ENCODE peak calls at places on chromosome 13, in eight cellular contexts. W is fibroblast of lung, C is neural crest cell, L is omental fat pad, Y is choroid plexus epithelial cell, F is Panc1, V is tibial artery, M is esophagus muscularis mucosa. K is an unnamed sample.

GRCh38 chr13:78317030-78317429 is 286.3 kb downstream of the POU4F1 start:
- DNase-seq in Y (no peak), M (no peak), F (peak; percentile 1), V (no peak), L (no peak), W (peak; percentile 33), C (no peak), K (no peak)

GRCh38 chr13:67303661-67304333 is 73.7 kb upstream of the PCDH9 start:
- DNase-seq in V (no peak), F (no peak), Y (no peak), L (no peak), M (no peak), C (no peak), W (no peak), K (no peak)

GRCh38 chr13:106752584-106753202 is 184.8 kb upstream of the ARGLU1 start:
- DNase-seq in W (no peak), Y (no peak), F (no peak), L (no peak), M (no peak), V (no peak), C (no peak), K (no peak)

GRCh38 chr13:78978381-78978998 is 319.5 kb upstream of the OBI1 start:
- DNase-seq in L (no peak), M (no peak), Y (peak; percentile 84), C (peak; percentile 60), F (peak; percentile 36), W (peak; percentile 75), V (no peak), K (no peak)

GRCh38 chr13:25901460-25902376 is 150.1 kb downstream of the SHISA2 start:
- DNase-seq in C (no peak), Y (peak; percentile 96), M (no peak), W (peak; percentile 68), L (no peak), F (peak; percentile 18), V (no peak), K (peak; percentile 66)

GRCh38 chr13:97977982-97978381 is 24.5 kb downstream of the IPO5 start:
- DNase-seq in L (no peak), V (no peak), C (no peak), M (no peak), W (no peak), Y (no peak), F (no peak), K (no peak)

GRCh38 chr13:43584711-43585110 is 202.1 kb downstream of the ENOX1 start:
- DNase-seq in W (no peak), M (peak; percentile 87), V (no peak), C (no peak), F (no peak), Y (no peak), L (no peak), K (no peak)

GRCh38 chr13:59247166-59247565 is 916.6 kb downstream of the DIAPH3 start:
- DNase-seq in Y (no peak), V (no peak), F (no peak), C (no peak), W (no peak), L (no peak), M (no peak), K (no peak)

GRCh38 chr13:18212873-18213272 is 968.8 kb downstream of the TUBA3C start:
- DNase-seq in L (no peak), Y (peak; percentile 6), F (no peak), C (no peak), M (no peak), V (peak; percentile 63), W (peak; percentile 9), K (no peak)

GRCh38 chr13:73874460-73874859 is 259.7 kb downstream of the KLF12 start:
- DNase-seq in W (no peak), Y (no peak), F (no peak), C (no peak), V (no peak), L (no peak), M (no peak), K (no peak)

GRCh38 chr13:41196620-41197019 is 2.3 kb upstream of the KBTBD7 start:
- DNase-seq in V (no peak), L (no peak), C (no peak), Y (peak; percentile 43), F (no peak), M (no peak), W (no peak), K (no peak)

GRCh38 chr13:41199526-41199925 is 5.2 kb upstream of the KBTBD7 start:
- DNase-seq in F (no peak), L (no peak), V (no peak), W (no peak), Y (no peak), C (no peak), M (no peak), K (peak; percentile 21)

GRCh38 chr13:41196011-41196410 is 1.6 kb upstream of the KBTBD7 start:
- DNase-seq in C (no peak), W (no peak), F (no peak), L (no peak), Y (no peak), V (no peak), M (no peak), K (no peak)

GRCh38 chr13:41199061-41199460 is 4.7 kb upstream of the KBTBD7 start:
- DNase-seq in W (no peak), M (no peak), L (no peak), F (no peak), V (no peak), Y (no peak), C (no peak), K (no peak)

DNA sequence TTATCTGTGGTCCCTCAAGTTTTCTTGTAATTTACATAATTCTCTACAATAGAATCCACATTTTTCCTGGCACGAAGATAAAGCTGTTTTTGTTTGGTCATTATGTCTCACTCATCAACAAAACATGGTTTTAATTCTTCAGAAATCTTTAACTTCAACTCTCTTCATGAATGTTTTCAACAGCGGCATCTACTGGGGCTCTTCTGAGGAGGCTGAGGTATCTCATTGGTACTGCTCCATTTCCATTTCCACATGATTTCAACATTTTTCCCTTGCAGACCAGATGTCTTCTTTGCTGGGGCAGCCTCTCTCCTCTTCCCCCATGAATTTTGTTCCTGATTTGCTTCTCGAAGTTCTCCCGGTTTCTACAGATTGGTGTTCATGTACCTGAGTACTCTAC is 5.8 kb upstream of the KBTBD7 start:
- DNase-seq in F (no peak), V (no peak), W (no peak), M (no peak), C (no peak), L (no peak), Y (no peak), K (no peak)
- TF ChIP-seq CTCF in F (no peak), V (no peak), W (no peak), M (no peak), C (no peak), L (no peak), Y (no peak), K (no peak)

DNA sequence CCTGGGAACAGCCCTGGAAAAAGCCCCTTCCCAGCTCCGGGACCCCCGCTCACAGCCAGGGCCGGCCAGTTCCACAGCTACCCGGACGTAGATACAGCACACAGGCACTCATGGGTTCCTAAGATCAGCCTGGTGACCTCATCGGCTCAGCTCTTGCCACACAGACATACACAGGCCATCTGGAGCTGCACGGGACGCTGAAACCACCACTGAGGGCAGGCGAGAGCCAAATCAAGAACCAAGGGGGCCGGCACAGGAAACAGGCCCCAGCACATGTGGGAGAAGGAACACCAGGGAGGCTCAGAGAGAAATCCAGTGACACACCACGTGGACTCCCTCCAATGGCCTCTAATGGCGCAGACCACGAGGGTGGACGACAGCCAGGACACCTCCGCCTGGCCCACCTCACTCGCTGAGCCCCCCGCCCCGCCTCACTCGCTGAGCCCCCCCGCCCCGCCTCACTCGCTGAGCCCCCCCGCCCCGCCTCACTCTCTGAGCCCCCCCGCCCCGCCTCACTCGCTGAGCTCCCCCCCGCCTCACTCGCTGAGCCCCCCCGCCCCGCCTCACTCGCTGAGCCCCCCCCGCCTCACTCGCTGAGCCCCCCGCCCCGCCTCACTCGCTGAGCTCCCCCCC is 69.7 kb upstream of the C13orf46 start:
- DNase-seq in Y (peak; percentile 91), L (no peak), V (peak; percentile 70), C (no peak), F (no peak), W (peak; percentile 95), M (no peak), K (no peak)
- TF ChIP-seq CTCF in Y (peak; percentile 49), L (no peak), V (no peak), C (no peak), F (no peak), W (peak; percentile 34), M (peak; percentile 8), K (peak; percentile 30)

GRCh38 chr13:95656386-95657015 is 12.0 kb upstream of the DZIP1 start:
- DNase-seq in F (no peak), Y (no peak), V (no peak), M (no peak), C (no peak), L (no peak), W (no peak), K (no peak)

GRCh38 chr13:95659500-95659899 is 15.0 kb upstream of the DZIP1 start:
- DNase-seq in M (no peak), C (no peak), Y (no peak), L (no peak), F (no peak), V (no peak), W (no peak), K (no peak)

DNA sequence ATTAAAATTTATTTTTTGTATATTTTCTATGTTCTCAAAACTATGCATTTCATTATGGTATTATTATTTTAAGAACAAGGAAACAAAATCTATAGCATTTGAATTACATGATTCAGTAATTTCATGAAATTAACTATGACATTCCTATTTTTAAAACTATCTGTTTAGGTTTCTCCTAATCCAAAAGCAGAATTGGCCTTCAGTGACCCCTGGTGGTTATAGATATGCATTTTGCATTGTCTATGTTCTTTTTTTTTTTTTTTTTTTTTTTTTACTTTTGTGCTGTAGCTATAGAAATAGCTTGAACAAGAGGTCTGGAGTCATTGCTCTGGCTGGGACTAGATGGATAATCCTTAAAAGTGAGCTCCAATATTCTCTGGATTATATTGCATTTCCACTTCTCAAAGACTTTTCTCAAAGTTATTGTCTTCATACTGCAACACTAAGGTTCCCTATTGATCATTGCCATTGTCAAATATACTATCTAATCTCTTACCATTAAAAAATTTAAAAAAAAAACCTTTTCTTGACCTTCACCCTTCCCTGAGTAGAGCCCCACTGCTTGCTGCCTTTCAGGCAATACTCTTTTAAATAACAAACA is 15.9 kb upstream of the DNAJC3 start:
- DNase-seq in L (no peak), V (no peak), Y (peak; percentile 71), C (no peak), F (no peak), W (peak; percentile 69), M (no peak), K (no peak)
- TF ChIP-seq CTCF in L (no peak), V (no peak), Y (peak; percentile 52), C (peak; percentile 78), F (peak; percentile 57), W (peak; percentile 65), M (peak; percentile 45), K (peak; percentile 51)

DNA sequence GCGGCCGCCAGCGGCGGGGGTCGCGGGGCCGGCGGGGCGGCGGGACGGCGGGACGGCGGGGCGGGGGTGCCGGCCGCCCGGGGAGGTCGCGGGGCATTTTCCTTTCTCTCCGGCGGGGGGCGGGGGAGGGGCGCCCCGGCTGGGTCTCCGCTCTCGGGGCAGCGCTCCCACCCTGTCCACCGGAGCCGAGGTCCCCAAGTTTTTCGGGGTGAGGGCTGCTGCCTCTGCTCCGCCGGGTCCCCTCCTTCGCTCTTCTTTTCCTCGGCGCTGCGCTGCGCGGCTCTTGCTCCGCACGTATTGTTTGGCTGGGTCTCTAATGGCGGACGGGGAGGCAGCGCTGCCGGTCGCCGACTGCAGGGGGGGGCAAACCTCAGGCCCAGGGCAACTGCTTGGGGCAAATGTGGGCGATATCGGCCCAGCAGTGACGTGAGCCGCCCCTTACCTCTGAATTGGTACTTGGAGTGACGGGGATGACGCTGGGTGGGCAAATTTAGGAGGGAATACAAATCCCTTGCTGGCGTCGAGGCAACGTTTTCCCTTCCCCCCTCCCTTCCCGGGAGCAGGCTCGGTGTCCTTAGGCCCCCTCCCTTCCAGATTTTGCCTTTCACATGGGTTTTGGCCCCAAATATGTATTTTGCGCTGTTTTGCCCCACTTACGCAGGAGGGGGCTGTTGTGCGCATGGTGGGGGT is 759 bp downstream of the ZMYM2 start:
- DNase-seq in W (peak; percentile 47), C (peak; percentile 45), M (no peak), V (peak; percentile 46), F (no peak), Y (peak; percentile 51), L (peak; percentile 31), K (peak; percentile 77)
- TF ChIP-seq CTCF in W (peak; percentile 10), C (no peak), M (peak; percentile 29), V (peak; percentile 29), F (no peak), Y (peak; percentile 33), L (no peak), K (peak; percentile 26)